ENCODE peak calls at places on chromosomes 7 and 10, in four cellular contexts. W is GM12878, T is K562, S is WTC11. M is an unnamed sample.

GRCh38 chr10:6314620-6315205 is 112.0 kb downstream of the PFKFB3 start:
- DNase-seq in W (no peak), T (no peak), S (no peak), M (no peak)

GRCh38 chr7:130733866-130734524 is at the start of gene KLF14:
- DNase-seq in W (no peak), T (peak), S (peak), M (no peak)

GRCh38 chr7:56062382-56062781 is 1.7 kb upstream of the SUMF2 start:
- DNase-seq in W (no peak), T (no peak), S (no peak), M (peak)

GRCh38 chr7:2523461-2523905 is 3.9 kb downstream of the LFNG start:
- DNase-seq in W (no peak), T (no peak), S (peak), M (no peak)

GRCh38 chr10:58157076-58157766 is 110.5 kb downstream of the IPMK start:
- DNase-seq in W (no peak), T (no peak), S (no peak), M (no peak)

GRCh38 chr7:45586748-45587520 is 12.8 kb downstream of the ADCY1 start:
- DNase-seq in W (no peak), T (no peak), S (no peak), M (no peak)

GRCh38 chr7:44216019-44216418 is 15.2 kb downstream of the YKT6 start:
- DNase-seq in W (no peak), T (no peak), S (peak), M (no peak)

GRCh38 chr7:25762511-25763119 is 389.4 kb upstream of the NFE2L3 start:
- DNase-seq in W (no peak), T (no peak), S (no peak), M (no peak)

GRCh38 chr7:96558530-96558929 is 151.1 kb downstream of the SEM1 start:
- DNase-seq in W (no peak), T (no peak), S (no peak), M (no peak)

GRCh38 chr10:119031496-119032059 is 2.1 kb downstream of the NANOS1 start:
- DNase-seq in W (no peak), T (no peak), S (no peak), M (no peak)

GRCh38 chr10:30781571-30782542 is 152.3 kb upstream of the LYZL2 start:
- DNase-seq in W (no peak), T (no peak), S (peak), M (no peak)

GRCh38 chr7:5177060-5177459 is 13.0 kb upstream of the WIPI2 start:
- DNase-seq in W (no peak), T (no peak), S (no peak), M (no peak)

GRCh38 chr10:125160856-125161569 is 650 bp upstream of the CTBP2 start:
- DNase-seq in W (no peak), T (peak), S (peak), M (no peak)

GRCh38 chr10:20100157-20100556 is 283.9 kb downstream of the PLXDC2 start:
- DNase-seq in W (no peak), T (no peak), S (no peak), M (no peak)

GRCh38 chr7:55546826-55547225 is 25.5 kb downstream of the VOPP1 start:
- DNase-seq in W (no peak), T (no peak), S (no peak), M (peak)

GRCh38 chr10:129699722-129700340 is 232.8 kb downstream of the MGMT start:
- DNase-seq in W (no peak), T (no peak), S (no peak), M (no peak)

GRCh38 chr7:159140170-159140910 is 4.3 kb downstream of the VIPR2 start:
- DNase-seq in W (no peak), T (no peak), S (no peak), M (no peak)

DNA sequence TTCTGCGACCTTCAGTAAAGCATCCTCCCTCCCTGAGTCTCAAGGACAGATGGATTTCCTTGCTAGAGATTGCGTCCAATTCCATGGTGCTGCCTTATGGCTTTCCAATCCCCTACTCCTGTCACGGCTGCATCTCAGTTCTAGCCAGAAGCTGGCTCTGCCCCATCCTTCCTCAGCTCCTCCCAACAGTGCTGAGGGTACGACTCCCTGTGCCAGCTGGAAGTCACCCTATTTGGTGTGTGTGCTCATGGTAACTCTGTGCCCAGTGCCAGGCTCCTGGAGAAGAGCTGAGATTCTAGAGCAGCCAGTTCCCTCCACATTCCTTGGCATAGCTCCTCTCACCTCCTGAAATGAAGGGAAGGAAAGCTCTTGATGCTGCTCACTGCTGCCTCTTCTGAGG is 185.0 kb upstream of the PODXL start:
- DNase-seq in W (no peak), T (no peak), S (no peak), M (no peak)
- TF ChIP-seq CREM in W (no peak), T (no peak), S (no peak), M (no peak)

DNA sequence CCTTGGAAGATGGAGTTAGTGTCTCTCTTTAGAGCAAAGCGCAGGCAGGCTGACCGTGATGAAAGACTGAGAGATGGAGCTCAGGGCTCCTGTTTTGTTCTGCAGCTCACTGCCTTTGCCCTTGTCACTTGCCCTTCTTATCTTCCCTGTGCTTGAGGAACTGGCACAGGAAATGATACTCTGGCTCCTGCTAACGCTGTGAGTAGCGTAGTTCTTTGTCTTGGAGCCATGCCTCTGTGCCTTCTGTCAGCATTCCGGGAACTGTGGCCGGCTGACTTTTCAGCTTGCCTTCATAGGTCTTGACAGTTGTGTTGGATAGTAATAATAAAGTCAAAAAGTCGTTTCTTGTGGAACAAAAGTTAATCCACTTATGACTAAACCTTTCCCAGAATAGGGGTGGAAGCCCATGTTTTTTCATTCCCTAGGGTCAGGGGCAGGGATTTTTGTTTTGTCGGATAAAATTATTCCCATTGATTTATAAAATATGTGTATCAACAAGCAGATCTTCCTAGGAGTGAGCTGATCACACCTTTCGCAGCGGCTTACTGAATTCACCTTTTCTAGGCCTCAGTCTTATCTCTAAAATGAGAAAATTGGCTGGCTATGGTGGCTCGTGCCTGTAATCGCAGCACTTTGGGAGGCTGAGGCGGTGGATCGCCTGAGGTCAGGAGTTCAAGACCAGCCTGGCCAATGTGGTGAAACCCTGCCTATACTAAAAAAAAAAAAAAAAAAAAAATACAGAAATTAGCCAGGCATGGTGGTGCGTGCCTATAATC is 16.6 kb upstream of the TMEM236 start:
- DNase-seq in W (no peak), T (no peak), S (no peak), M (no peak)
- TF ChIP-seq CREM in W (no peak), T (no peak), S (no peak), M (no peak)

DNA sequence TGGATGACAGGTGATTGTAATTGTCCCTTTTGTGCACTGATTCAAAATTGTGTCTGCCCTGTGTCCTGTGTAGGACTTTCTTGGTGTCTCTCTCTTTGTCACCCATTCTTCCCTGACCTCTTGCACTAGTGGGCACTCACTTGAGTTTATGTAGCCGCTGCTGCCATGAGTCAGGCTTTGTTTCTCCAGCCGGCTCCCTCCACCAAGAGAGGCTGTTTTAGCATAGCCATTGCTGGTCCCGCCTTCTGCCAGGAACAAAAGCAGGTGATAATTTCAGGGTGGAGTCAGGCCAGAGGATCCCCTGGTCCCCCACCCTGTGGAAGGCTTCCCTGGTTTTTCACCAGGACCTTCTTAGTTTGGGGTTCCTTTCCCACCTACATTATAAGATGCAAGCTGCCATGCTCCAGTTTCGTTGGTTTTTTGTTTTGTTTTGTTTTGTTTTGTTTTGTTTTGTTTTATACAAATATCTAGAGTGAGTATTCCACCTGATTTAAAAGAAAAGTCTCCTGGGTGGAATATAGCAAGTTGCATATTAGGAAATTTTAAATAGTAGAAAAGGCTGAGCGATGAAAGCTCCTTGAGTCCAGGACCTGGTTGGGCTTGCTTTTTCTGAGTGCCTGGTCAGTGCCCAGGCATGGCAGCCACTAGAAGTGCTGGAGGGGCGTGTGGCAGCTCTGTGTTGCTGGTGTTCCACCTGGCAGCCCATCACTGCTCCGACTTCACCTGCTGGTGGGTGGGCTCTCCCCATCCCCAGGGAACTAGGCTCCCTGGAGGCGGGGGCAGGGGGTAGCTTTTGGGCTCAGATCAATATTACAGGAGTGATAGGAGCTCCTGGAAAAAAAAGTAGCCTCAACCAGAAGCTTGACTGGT is 8.2 kb downstream of the COL17A1 start:
- DNase-seq in W (no peak), T (no peak), S (peak), M (no peak)
- TF ChIP-seq CREM in W (no peak), T (no peak), S (no peak), M (no peak)

GRCh38 chr7:19572566-19572965 is 136.3 kb downstream of the POLR1F start:
- DNase-seq in W (no peak), T (no peak), S (no peak), M (no peak)
- TF ChIP-seq CREM in W (no peak), T (no peak), S (no peak), M (no peak)

DNA sequence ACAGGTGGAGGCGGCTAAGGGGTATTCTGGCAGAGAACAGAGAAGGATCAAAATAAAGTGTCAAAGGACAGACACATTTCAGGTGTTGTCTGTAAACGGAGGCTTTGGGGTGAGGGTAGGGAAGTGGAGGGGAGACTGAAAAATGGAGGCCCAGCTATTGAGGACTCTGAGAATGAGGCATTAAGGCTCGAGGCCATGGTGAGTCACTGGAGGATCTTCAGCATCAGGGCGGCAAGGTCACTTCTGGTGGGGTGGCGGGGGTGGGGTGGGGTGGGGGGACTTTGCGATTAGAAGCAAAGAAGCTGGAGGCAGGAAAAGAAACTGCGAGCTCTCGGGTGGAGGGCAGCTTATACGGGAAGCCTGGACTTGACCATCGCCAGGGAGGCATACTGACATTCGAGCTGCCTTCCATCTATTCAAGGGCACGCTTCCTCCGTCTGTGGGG is 58.4 kb upstream of the PCGF5 start:
- DNase-seq in W (no peak), T (peak), S (no peak), M (peak)
- TF ChIP-seq CREM in W (no peak), T (no peak), S (no peak), M (no peak)

DNA sequence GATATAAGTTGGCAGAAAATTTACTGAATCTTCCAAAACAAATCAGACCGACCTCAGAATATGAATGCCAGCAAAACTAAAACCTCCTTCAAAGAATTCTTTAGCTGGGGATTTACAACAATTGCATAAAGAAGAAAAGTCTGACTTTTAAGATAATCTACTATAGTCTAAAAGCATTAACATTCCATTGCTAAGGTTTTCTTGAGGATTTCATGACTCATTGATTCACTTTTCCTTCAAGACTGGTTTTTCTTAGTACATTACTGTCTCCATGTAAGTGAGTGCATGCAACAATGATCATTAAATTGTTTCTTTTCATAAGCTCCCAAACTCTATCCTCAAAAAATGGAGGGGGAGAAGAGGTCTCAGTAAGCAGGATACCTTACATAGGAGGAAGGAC is 3.1 kb downstream of the GLI3 start:
- DNase-seq in W (no peak), T (no peak), S (no peak), M (no peak)
- TF ChIP-seq CREM in W (no peak), T (no peak), S (no peak), M (no peak)

GRCh38 chr7:138982204-138982623 is 1.0 kb upstream of the KIAA1549 start:
- DNase-seq in W (no peak), T (no peak), S (no peak), M (no peak)
- TF ChIP-seq CREM in W (no peak), T (no peak), S (no peak), M (no peak)

DNA sequence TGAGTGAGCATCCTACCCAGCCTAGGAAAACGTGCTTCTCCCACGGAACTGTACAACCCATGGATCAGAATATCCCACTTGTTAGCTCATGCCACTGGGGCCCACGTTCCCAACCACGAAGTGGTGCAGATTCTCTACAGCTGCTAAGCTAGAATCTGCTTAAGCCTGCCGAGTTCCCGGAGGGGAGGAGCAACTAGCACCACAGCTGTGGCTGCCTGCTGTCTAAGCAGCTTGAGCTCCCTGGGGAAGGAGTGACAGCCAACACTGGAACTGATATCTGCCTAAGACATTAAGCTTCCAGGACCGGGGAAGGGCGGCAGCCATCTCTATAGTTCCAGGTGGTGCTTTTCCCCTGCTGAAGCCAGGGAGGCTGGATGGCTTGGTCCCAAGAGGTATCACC is 334.7 kb upstream of the CHRM2 start:
- DNase-seq in W (no peak), T (no peak), S (no peak), M (no peak)
- TF ChIP-seq CREM in W (no peak), T (no peak), S (no peak), M (no peak)

DNA sequence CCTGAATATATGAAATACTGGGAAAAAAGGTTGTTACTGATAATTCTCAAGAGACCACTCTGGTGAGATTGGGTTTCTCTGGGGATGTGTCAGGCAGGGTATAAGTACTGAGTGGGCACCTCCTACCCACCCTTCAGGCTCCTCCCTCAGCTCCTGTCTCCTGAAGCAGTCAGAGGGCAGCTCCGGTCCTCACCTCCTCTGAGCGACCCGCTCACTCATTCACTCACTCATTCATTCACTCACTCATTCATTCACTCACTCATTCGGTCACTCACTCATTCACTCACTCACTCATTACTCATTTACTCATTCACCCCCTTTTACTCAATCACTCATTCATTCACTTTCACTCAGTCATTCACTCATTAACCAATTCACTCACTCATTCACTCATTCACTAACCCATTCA is 6.9 kb upstream of the PFKP start:
- DNase-seq in W (no peak), T (no peak), S (no peak), M (no peak)
- TF ChIP-seq CREM in W (no peak), T (no peak), S (no peak), M (no peak)

DNA sequence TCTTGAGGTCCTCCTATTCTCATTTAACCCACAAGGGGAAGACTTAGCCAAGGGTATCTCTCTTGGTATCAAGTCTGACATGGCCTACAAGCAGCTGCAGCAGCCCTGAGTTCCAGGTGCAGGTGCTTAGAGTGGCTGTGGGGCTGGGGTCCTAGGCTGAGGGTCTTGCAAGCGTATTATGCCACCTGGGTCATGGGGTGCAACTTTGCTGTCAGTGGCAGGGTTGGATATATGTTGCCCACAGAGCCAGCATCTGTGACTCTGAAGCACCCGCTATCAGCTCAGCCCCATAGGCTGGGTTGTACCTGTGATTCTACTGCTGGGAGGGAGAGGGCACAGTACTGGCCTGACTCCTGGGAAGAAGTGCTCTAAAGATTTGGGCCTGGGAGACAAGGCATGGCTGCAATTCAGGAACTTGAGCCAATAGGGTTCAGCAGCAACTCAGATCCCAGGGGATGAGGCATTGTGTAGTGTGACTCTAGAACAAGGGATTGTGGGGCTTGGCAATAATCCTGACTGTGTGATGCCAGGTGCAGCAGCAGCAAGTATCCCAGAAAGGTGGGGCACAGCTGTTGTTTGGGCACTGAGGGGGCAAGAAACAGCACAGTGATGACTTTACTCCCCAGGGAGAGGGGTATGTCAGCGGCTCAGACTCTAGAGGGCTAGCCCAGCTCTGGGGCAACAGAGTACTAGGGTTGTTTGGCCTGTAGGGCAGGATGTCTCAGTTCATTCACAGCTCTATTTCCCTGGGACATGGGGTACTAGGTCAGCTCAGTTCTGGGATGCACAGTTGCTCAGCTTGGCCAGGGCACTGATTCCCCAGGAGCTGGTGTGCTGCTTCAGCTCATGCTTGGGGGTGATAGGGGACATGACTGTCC is 41.4 kb downstream of the NEURL1 start:
- DNase-seq in W (no peak), T (no peak), S (no peak), M (no peak)
- TF ChIP-seq CREM in W (no peak), T (no peak), S (no peak), M (no peak)

M was measured in HepG2.